ENCODE peak calls at places on chromosomes 7 and 10, in nine cellular contexts. A is Daoy, L is HS-27A, O is A172, P is T-helper 17 cell, G is neural progenitor cell, Y is NCI-H460, W is neural crest cell, R is GM03348. J is an unnamed sample.

GRCh38 chr10:116080553-116080952 is 192.5 kb downstream of the GFRA1 start:
- DNase-seq in A (peak; percentile 38), L (peak; percentile 26), O (peak; percentile 96), P (no peak), G (no peak), Y (no peak), W (no peak), R (peak; percentile 26), J (peak; percentile 98)

GRCh38 chr7:151346180-151346769 is 4.7 kb downstream of the NUB1 start:
- DNase-seq in A (no peak), L (no peak), O (no peak), P (no peak), G (no peak), Y (no peak), W (no peak), R (no peak), J (no peak)

GRCh38 chr7:91168766-91169518 is 95.3 kb upstream of the FZD1 start:
- DNase-seq in A (no peak), L (no peak), O (no peak), P (no peak), G (peak; percentile 11), Y (no peak), W (no peak), R (no peak), J (no peak)

GRCh38 chr7:12786494-12786893 is 99.1 kb downstream of the ARL4A start:
- DNase-seq in A (no peak), L (no peak), O (no peak), P (no peak), G (no peak), Y (no peak), W (no peak), R (no peak), J (no peak)

GRCh38 chr7:115229401-115230083 is 307.6 kb downstream of the MDFIC start:
- DNase-seq in A (peak; percentile 40), L (no peak), O (no peak), P (no peak), G (no peak), Y (no peak), W (no peak), R (no peak), J (no peak)

GRCh38 chr7:81233208-81233940 is 314.5 kb upstream of the SEMA3C start:
- DNase-seq in A (no peak), L (no peak), O (no peak), P (no peak), G (no peak), Y (no peak), W (no peak), R (peak; percentile 39), J (no peak)

GRCh38 chr10:125564570-125564969 is 118.4 kb downstream of the TEX36 start:
- DNase-seq in A (no peak), L (no peak), O (no peak), P (no peak), G (no peak), Y (no peak), W (no peak), R (no peak), J (no peak)

GRCh38 chr7:85705076-85705475 is 518.2 kb upstream of the SEMA3D start:
- DNase-seq in A (peak; percentile 14), L (no peak), O (no peak), P (no peak), G (no peak), Y (no peak), W (no peak), R (no peak), J (no peak)

GRCh38 chr10:75121322-75121721 is 9.9 kb downstream of the SAMD8 start:
- DNase-seq in A (no peak), L (no peak), O (no peak), P (no peak), G (no peak), Y (no peak), W (no peak), R (no peak), J (no peak)

GRCh38 chr10:129161184-129161583 is 305.9 kb upstream of the MGMT start:
- DNase-seq in A (peak; percentile 81), L (no peak), O (no peak), P (no peak), G (peak; percentile 42), Y (no peak), W (no peak), R (no peak), J (peak; percentile 66)

GRCh38 chr10:97714401-97715258 is 1.1 kb downstream of the MARVELD1 start:
- DNase-seq in A (peak; percentile 68), L (no peak), O (peak; percentile 61), P (peak; percentile 41), G (peak; percentile 83), Y (no peak), W (peak; percentile 45), R (peak; percentile 86), J (peak; percentile 22)

GRCh38 chr10:60534791-60535389 is 145.2 kb upstream of the ANK3 start:
- DNase-seq in A (no peak), L (no peak), O (no peak), P (no peak), G (no peak), Y (no peak), W (no peak), R (no peak), J (no peak)

GRCh38 chr10:112724404-112724991 is 225.5 kb upstream of the TCF7L2 start:
- DNase-seq in A (no peak), L (no peak), O (no peak), P (no peak), G (no peak), Y (no peak), W (no peak), R (no peak), J (no peak)

GRCh38 chr10:63917363-63917762 is 396.2 kb downstream of the REEP3 start:
- DNase-seq in A (no peak), L (no peak), O (no peak), P (no peak), G (peak; percentile 24), Y (no peak), W (no peak), R (no peak), J (no peak)

GRCh38 chr7:156261581-156261980 is 379.0 kb upstream of the RNF32 start:
- DNase-seq in A (no peak), L (no peak), O (no peak), P (no peak), G (no peak), Y (no peak), W (no peak), R (no peak), J (no peak)

GRCh38 chr7:158734861-158735260 is 30.3 kb upstream of the NCAPG2 start:
- DNase-seq in A (peak; percentile 53), L (no peak), O (peak; percentile 89), P (no peak), G (no peak), Y (peak; percentile 67), W (no peak), R (no peak), J (no peak)

GRCh38 chr7:155462163-155462735 is 4.3 kb downstream of the EN2 start:
- DNase-seq in A (no peak), L (no peak), O (no peak), P (no peak), G (no peak), Y (no peak), W (no peak), R (no peak), J (no peak)

GRCh38 chr7:47480576-47481538 is 101.1 kb downstream of the TNS3 start:
- DNase-seq in A (no peak), L (no peak), O (no peak), P (no peak), G (peak; percentile 49), Y (no peak), W (no peak), R (no peak), J (no peak)

J was measured in RCC 7860.